ENCODE peak calls at places on chromosomes 6 and 20, in seven cellular contexts. F is tibial artery, U is fibroblast of lung, Y is left ventricle myocardium inferior, X is neural progenitor cell, V is IMR-90, B is H9. S is an unnamed sample. For H3K4me1, the result is how much of the 10 kb centered on the place peaks cover.

GRCh38 chr6:10518461-10519216 is 2.5 kb upstream of the GCNT2 start:
- DNase-seq in F (peak), U (peak), Y (no peak), X (no peak), V (peak), B (no peak), S (no peak)

GRCh38 chr20:33578510-33578909 is 83.6 kb upstream of the C20orf144 start:
- DNase-seq in F (no peak), U (peak), Y (no peak), X (no peak), V (peak), B (no peak), S (peak)

GRCh38 chr20:63547484-63548480 is at the start of gene SRMS:
- DNase-seq in F (no peak), U (no peak), Y (no peak), X (peak), V (no peak), B (peak), S (no peak)

GRCh38 chr6:114167583-114168576 is 174.9 kb downstream of the HS3ST5 start:
- DNase-seq in F (no peak), U (no peak), Y (no peak), X (peak), V (no peak), B (no peak), S (no peak)

GRCh38 chr6:17015144-17015543 is 86.7 kb upstream of the STMND1 start:
- DNase-seq in F (no peak), U (peak), Y (no peak), X (no peak), V (peak), B (no peak), S (no peak)

GRCh38 chr20:23086056-23086551 is at the start of gene CD93:
- DNase-seq in F (peak), U (no peak), Y (no peak), X (no peak), V (peak), B (no peak), S (peak)

GRCh38 chr6:167719920-167720319 is 106.8 kb upstream of the AFDN start:
- DNase-seq in F (no peak), U (no peak), Y (no peak), X (no peak), V (no peak), B (no peak), S (no peak)

GRCh38 chr6:142845624-142846458 is 99.1 kb downstream of the HIVEP2 start:
- DNase-seq in F (peak), U (peak), Y (peak), X (peak), V (peak), B (peak), S (peak)

GRCh38 chr6:162610351-162610750 is 117.2 kb downstream of the PRKN start:
- DNase-seq in F (no peak), U (no peak), Y (no peak), X (no peak), V (no peak), B (no peak), S (no peak)

GRCh38 chr20:4813839-4814695 is 92.4 kb downstream of the PRND start:
- DNase-seq in F (no peak), U (no peak), Y (no peak), X (no peak), V (no peak), B (no peak), S (no peak)

GRCh38 chr20:37992802-37993538 is 40.3 kb downstream of the TTI1 start:
- DNase-seq in F (no peak), U (peak), Y (peak), X (peak), V (peak), B (no peak), S (peak)

GRCh38 chr6:109332748-109333147 is 49.5 kb downstream of the CD164 start:
- DNase-seq in F (no peak), U (no peak), Y (no peak), X (no peak), V (no peak), B (no peak), S (no peak)

GRCh38 chr6:44256291-44257006 is 879 bp downstream of the SLC35B2 start:
- DNase-seq in F (no peak), U (no peak), Y (no peak), X (no peak), V (no peak), B (peak), S (no peak)

GRCh38 chr6:113530769-113531168 is 326.4 kb upstream of the MARCKS start:
- DNase-seq in F (no peak), U (peak), Y (no peak), X (no peak), V (peak), B (no peak), S (no peak)

GRCh38 chr6:167572106-167572505 is 247.2 kb downstream of the TTLL2 start:
- DNase-seq in F (no peak), U (no peak), Y (no peak), X (no peak), V (no peak), B (no peak), S (no peak)

DNA sequence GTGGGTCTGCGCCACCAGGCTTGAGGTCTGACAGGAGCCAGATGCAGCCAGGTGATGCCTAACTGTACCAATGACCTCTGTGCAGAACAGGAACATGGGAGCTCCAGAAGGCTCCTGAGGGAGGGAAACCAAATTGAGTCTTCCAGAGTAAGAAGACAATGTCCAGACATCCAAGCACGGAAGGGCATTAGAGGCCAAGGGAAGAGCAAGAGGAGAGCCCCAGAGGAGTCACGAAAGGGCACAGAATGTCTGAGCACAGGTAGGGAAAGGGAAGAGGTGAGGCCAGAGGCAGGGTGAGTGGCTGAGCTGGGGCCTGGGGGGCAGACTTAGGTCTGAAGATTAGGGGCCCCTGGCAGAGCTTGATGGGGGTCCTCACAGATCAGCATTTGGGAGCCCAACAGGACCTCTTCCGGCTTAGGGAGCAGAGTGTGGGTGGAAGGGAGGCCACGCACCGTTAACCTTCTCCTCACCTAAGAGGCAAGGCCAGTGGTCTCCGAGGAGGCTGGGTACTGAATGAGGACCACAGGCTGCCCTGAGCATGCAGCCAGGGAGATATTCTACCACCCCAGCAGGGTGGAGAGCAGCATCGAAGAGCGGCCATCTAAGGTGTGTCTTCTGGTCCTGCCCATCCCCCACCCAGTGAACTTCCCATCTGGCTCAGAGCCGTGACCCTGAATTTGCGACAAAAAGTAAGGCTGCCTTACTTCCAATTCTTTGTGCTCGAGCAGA is 41.7 kb downstream of the RRBP1 start:
- DNase-seq in F (no peak), U (no peak), Y (no peak), X (no peak), V (no peak), B (no peak), S (no peak)
- H3K4me1 ChIP-seq in F (half or more), U (under half), Y (half or more), X (under half), V (under half), B (under half), S (half or more)

GRCh38 chr20:36848677-36849076 is 27.3 kb upstream of the TLDC2 start:
- DNase-seq in F (no peak), U (no peak), Y (no peak), X (no peak), V (no peak), B (no peak), S (no peak)
- H3K4me1 ChIP-seq in F (half or more), U (half or more), Y (half or more), X (under half), V (under half), B (under half), S (half or more)

GRCh38 chr20:50582092-50582491 is 71.9 kb downstream of the PTPN1 start:
- DNase-seq in F (no peak), U (no peak), Y (no peak), X (no peak), V (no peak), B (no peak), S (no peak)

GRCh38 chr20:50578778-50579165 is 68.6 kb downstream of the PTPN1 start:
- DNase-seq in F (no peak), U (no peak), Y (no peak), X (no peak), V (no peak), B (no peak), S (no peak)

GRCh38 chr20:50580842-50581544 is 70.8 kb downstream of the PTPN1 start:
- DNase-seq in F (no peak), U (no peak), Y (no peak), X (no peak), V (no peak), B (no peak), S (no peak)

GRCh38 chr20:50579511-50579910 is 69.3 kb downstream of the PTPN1 start:
- DNase-seq in F (no peak), U (no peak), Y (no peak), X (no peak), V (no peak), B (no peak), S (no peak)

GRCh38 chr20:50580016-50580747 is 70.0 kb downstream of the PTPN1 start:
- DNase-seq in F (peak), U (peak), Y (peak), X (peak), V (peak), B (peak), S (peak)
- H3K4me1 ChIP-seq in F (under half), U (under half), Y (under half), X (under half), V (under half), B (under half), S (under half)

GRCh38 chr20:41334036-41334435 is 6.6 kb upstream of the LPIN3 start:
- DNase-seq in F (no peak), U (no peak), Y (no peak), X (no peak), V (no peak), B (no peak), S (no peak)
- H3K4me1 ChIP-seq in F (under half), U (under half), Y (under half), X (under half), V (under half), B (under half), S (under half)

DNA sequence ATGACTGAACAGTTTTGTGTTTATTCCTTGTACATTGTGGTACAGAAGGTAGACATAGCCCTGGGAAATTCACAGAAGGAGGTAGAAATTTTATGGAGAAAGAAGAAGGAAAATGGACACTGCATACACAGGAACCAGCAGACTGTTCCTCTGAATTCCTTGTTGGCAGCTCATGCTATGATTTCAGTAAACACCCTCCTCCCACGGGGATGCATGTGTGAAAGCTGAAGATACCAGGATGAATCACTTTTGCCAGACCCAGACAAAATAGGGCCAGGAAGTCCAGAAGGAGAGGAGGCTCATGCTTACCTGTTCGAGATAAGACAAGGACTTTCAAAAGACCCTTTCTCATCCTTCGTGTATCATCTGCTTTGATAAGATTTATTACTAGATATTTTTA is 110.3 kb upstream of the GGTLC1 start:
- DNase-seq in F (no peak), U (no peak), Y (no peak), X (no peak), V (peak), B (no peak), S (no peak)
- H3K4me1 ChIP-seq in F (under half), U (under half), Y (under half), X (under half), V (under half), B (under half), S (under half)

S was measured in heart left ventricle.